ENCODE peak calls at places on chromosomes 4 and X, in nine cellular contexts. S is fibroblast of pulmonary artery; W is epithelial cell of esophagus; K is colonic mucosa; P is thyroid gland; G is CD4-positive, alpha-beta T cell; T is cardiac fibroblast; L is choroid plexus epithelial cell; J is RWPE1. E is an unnamed sample.
A peak's percentile ranks its signal among the peaks of the same experiment; 100 is the strongest.

GRCh38 chr4:1715002-1715761 is 3.1 kb upstream of the SLBP start:
- DNase-seq in G (no peak), L (no peak), S (no peak), K (no peak), J (no peak), W (no peak), T (no peak), P (no peak), E (no peak)

GRCh38 chrX:134646671-134647070 is 11.6 kb downstream of the PLAC1 start:
- DNase-seq in K (no peak), G (no peak), S (no peak), P (no peak), L (no peak), W (no peak), T (no peak), J (peak; percentile 16), E (peak; percentile 78)

GRCh38 chr4:3253808-3254207 is 4.8 kb downstream of the MSANTD1 start:
- DNase-seq in J (no peak), T (no peak), K (no peak), W (no peak), P (no peak), L (no peak), S (no peak), G (no peak), E (no peak)

GRCh38 chrX:9183481-9183880 is 149.6 kb upstream of the FAM9B start:
- DNase-seq in G (no peak), J (no peak), K (no peak), S (no peak), W (no peak), L (no peak), P (no peak), T (no peak), E (no peak)

GRCh38 chr4:89737888-89738287 is 99.1 kb downstream of the SNCA start:
- DNase-seq in S (peak; percentile 42), J (peak; percentile 76), G (no peak), L (no peak), K (no peak), W (peak; percentile 63), P (no peak), T (no peak), E (peak; percentile 73)

GRCh38 chrX:78886550-78886949 is 58.6 kb upstream of the P2RY10 start:
- DNase-seq in T (peak; percentile 13), W (peak; percentile 1), J (no peak), P (no peak), S (peak; percentile 11), G (no peak), L (peak; percentile 25), K (no peak), E (peak; percentile 19)

GRCh38 chrX:142244568-142244967 is 39.5 kb upstream of the MAGEC2 start:
- DNase-seq in G (no peak), K (no peak), J (no peak), P (no peak), W (no peak), T (no peak), L (no peak), S (no peak), E (no peak)

GRCh38 chr4:25310066-25310824 is 2.3 kb upstream of the ZCCHC4 start:
- DNase-seq in W (no peak), P (no peak), J (no peak), K (no peak), L (no peak), G (no peak), S (no peak), T (no peak), E (no peak)

GRCh38 chr4:8303485-8304281 is 34.1 kb downstream of the HTRA3 start:
- DNase-seq in G (no peak), W (peak; percentile 78), T (peak; percentile 97), K (no peak), P (no peak), J (peak; percentile 37), L (peak; percentile 95), S (peak; percentile 95), E (peak; percentile 88)

GRCh38 chrX:153688900-153689590 is 1.3 kb downstream of the SLC6A8 start:
- DNase-seq in S (peak; percentile 21), K (no peak), G (no peak), W (no peak), T (peak; percentile 12), P (peak; percentile 45), J (no peak), L (no peak), E (peak; percentile 43)

GRCh38 chr4:48651869-48652447 is 128.1 kb downstream of the FRYL start:
- DNase-seq in P (no peak), W (peak; percentile 82), K (no peak), S (no peak), L (no peak), J (peak; percentile 20), T (peak; percentile 64), G (no peak), E (no peak)

GRCh38 chr4:165312506-165312905 is 15.0 kb upstream of the MSMO1 start:
- DNase-seq in S (peak; percentile 67), T (peak; percentile 77), L (peak; percentile 86), W (peak; percentile 72), J (no peak), P (no peak), K (no peak), G (no peak), E (peak; percentile 68)

GRCh38 chr4:105196523-105197145 is 50.0 kb downstream of the TET2 start:
- DNase-seq in W (peak; percentile 24), L (peak; percentile 41), S (no peak), P (no peak), K (no peak), G (no peak), J (no peak), T (peak; percentile 29), E (peak; percentile 30)
- TF ChIP-seq CTCF in W (no peak), L (peak; percentile 48), S (peak; percentile 34), P (no peak), K (no peak), G (no peak), J (no peak), T (peak; percentile 40), E (no peak)

DNA sequence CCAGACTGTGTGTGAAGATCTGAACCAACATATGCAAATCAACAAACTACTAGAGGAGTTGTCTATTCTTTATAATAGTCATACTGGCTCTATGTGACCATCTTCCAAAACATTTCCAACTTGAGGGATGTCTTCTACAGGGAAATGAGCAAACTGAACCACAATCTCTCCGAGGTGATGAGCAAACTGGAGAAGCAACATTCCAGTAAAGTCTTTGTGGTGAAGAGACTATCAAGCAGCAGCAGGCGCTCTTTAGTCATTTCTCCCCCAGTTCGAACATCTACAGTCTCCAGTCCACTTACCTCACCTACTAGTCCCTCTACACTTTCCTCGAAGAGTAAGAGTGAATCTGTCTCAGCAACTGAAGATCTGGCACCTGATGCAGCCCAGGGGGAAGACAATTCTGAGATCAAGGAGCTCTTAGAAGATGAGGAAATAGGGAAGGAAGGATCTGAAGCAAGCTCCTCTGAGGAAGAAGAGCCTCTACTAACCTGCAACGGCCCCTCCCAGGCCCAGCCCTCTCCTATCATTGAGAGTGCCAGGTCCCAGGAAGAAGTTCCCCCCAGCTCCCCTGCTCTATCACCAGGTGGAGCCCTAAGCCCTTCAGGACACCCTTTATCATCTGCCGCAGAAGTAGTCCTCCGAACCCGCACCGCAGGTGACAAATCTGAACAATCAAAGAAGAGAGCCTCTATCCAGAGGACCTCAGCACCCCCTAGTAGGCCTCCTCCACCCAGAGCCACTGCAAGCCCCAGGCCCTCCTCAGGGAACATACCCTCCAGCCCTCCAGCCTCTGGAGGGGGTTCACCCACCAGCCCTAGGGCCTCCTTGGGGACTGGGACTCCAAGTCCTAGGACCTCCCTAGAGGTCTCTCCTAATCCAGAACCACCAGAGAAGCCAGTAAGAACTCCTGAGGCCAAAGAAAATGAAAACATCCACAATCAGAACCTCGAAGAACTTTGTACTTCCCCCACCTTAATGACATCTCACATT is 98.1 kb downstream of the HNRNPD start:
- DNase-seq in S (no peak), P (no peak), T (no peak), W (peak; percentile 47), K (no peak), J (no peak), L (no peak), G (no peak), E (no peak)
- TF ChIP-seq CTCF in S (no peak), P (no peak), T (no peak), W (no peak), K (no peak), J (no peak), L (no peak), G (no peak), E (no peak)

DNA sequence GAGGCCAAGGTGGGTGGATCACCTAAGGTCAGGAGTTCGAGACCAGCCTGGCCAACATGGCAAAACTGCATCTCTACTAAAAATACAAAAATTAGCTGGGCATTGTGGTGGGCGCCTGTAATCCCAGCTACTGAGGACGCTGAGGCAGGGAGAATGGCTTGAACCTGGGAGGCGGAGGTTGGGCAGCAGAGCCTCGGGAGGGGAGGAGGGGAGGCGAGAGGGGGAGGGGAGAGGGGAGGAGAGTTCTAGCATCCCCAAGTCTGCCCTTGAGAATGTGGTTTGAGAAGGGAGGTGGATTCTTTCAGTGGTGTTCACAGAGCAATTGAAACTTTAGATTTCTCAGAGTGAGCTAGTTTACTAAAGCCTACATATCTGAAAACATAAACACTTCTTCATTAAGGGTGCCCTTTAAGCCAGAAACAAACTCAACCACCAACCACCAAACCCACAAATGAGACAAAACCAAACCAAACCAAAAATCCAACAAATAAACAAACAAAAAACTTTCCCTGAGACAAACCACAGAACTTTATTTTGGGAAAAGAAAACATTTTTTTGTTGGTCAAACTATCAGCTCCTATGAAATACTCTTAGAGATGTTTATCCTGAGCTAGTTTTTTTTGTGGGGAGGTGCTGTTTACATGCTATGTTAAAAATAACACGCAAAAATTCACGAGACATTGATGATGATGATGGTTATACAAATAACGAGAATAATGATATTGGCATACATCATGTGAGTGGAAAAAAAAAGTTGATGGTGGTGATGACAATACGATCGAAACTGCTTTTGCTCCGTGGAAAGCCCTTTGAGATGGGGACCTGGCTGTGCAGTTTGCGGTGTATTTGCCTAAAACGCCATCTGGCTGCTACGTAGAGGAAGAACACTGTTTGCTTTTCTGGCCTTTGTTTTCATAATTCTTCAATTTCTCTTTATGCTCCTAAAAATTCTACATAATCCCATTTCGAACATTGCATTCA is 98.2 kb upstream of the PRKX start:
- DNase-seq in L (peak; percentile 69), J (no peak), G (peak; percentile 40), K (no peak), S (peak; percentile 62), W (peak; percentile 31), T (peak; percentile 47), P (no peak), E (peak; percentile 23)
- TF ChIP-seq CTCF in L (peak; percentile 73), J (peak; percentile 53), G (peak; percentile 61), K (peak; percentile 49), S (peak; percentile 60), W (peak; percentile 61), T (peak; percentile 47), P (peak; percentile 62), E (peak; percentile 25)

GRCh38 chr4:114494257-114494803 is 104.3 kb upstream of the UGT8 start:
- DNase-seq in L (no peak), S (no peak), T (no peak), J (no peak), W (peak; percentile 30), K (no peak), P (no peak), G (no peak), E (peak; percentile 9)

GRCh38 chr4:114488301-114488982 is 110.2 kb upstream of the UGT8 start:
- DNase-seq in J (no peak), K (no peak), G (no peak), P (no peak), W (no peak), S (no peak), T (no peak), L (no peak), E (no peak)
- TF ChIP-seq CTCF in J (no peak), K (no peak), G (no peak), P (no peak), W (no peak), S (no peak), T (no peak), L (no peak), E (no peak)

GRCh38 chrX:51456814-51457213 is 39.6 kb downstream of the NUDT11 start:
- DNase-seq in P (no peak), K (no peak), L (peak; percentile 8), G (no peak), S (peak; percentile 0), W (peak; percentile 6), J (no peak), T (peak; percentile 2), E (peak; percentile 6)
- TF ChIP-seq CTCF in P (no peak), K (no peak), L (no peak), G (no peak), S (no peak), W (no peak), J (no peak), T (no peak), E (no peak)